ENCODE peak calls at places on chromosomes 2 and 18, in eight cellular contexts. C is PC-3, Y is transverse colon, B is fibroblast of lung, I is HFF-Myc, T is retinal pigment epithelial cell, N is AG10803, A is tibial nerve. H is an unnamed sample.

GRCh38 chr2:8456149-8457091 is 225.4 kb upstream of the ID2 start:
- DNase-seq in C (no peak), Y (no peak), B (no peak), I (no peak), T (no peak), N (no peak), A (no peak), H (no peak)

GRCh38 chr2:34785206-34785785 is 1186.2 kb upstream of the FAM98A start:
- DNase-seq in C (no peak), Y (no peak), B (no peak), I (no peak), T (no peak), N (no peak), A (no peak), H (no peak)

GRCh38 chr2:53768233-53768542 is 584 bp downstream of the CHAC2 start:
- DNase-seq in C (peak; percentile 58), Y (no peak), B (peak; percentile 44), I (no peak), T (no peak), N (peak; percentile 33), A (no peak), H (no peak)

GRCh38 chr2:10266133-10266620 is 36.5 kb upstream of the HPCAL1 start:
- DNase-seq in C (peak; percentile 54), Y (peak; percentile 4), B (peak; percentile 46), I (no peak), T (no peak), N (peak; percentile 58), A (no peak), H (no peak)

GRCh38 chr2:127776122-127776780 is 34.7 kb downstream of the WDR33 start:
- DNase-seq in C (no peak), Y (no peak), B (no peak), I (no peak), T (no peak), N (no peak), A (no peak), H (no peak)

GRCh38 chr2:27381577-27382181 is 1.1 kb upstream of the ZNF513 start:
- DNase-seq in C (no peak), Y (no peak), B (no peak), I (no peak), T (no peak), N (no peak), A (no peak), H (no peak)

GRCh38 chr2:44930274-44930826 is 11.2 kb upstream of the SIX3 start:
- DNase-seq in C (no peak), Y (no peak), B (no peak), I (no peak), T (no peak), N (no peak), A (no peak), H (no peak)

GRCh38 chr18:56028514-56028913 is 440.5 kb upstream of the TCF4 start:
- DNase-seq in C (peak; percentile 92), Y (no peak), B (no peak), I (no peak), T (no peak), N (peak; percentile 34), A (no peak), H (peak; percentile 12)

GRCh38 chr18:23498877-23499570 is 4.3 kb upstream of the RMC1 start:
- DNase-seq in C (peak; percentile 68), Y (peak; percentile 72), B (peak; percentile 77), I (peak; percentile 41), T (peak; percentile 21), N (peak; percentile 81), A (peak; percentile 30), H (peak; percentile 36)

GRCh38 chr2:110106642-110107041 is 9.0 kb downstream of the MALL start:
- DNase-seq in C (peak; percentile 82), Y (no peak), B (peak; percentile 97), I (no peak), T (no peak), N (peak; percentile 62), A (no peak), H (peak; percentile 40)

GRCh38 chr18:21134895-21135294 is 23.3 kb upstream of the ROCK1 start:
- DNase-seq in C (peak; percentile 48), Y (no peak), B (peak; percentile 43), I (no peak), T (no peak), N (peak; percentile 53), A (no peak), H (no peak)

GRCh38 chr18:33924576-33924975 is 300.1 kb downstream of the NOL4 start:
- DNase-seq in C (no peak), Y (no peak), B (no peak), I (no peak), T (no peak), N (no peak), A (no peak), H (no peak)

GRCh38 chr2:43133708-43134570 is 92.5 kb downstream of the ZFP36L2 start:
- DNase-seq in C (no peak), Y (peak; percentile 83), B (no peak), I (no peak), T (no peak), N (no peak), A (no peak), H (no peak)

GRCh38 chr2:46874236-46874929 is 41.2 kb downstream of the MCFD2 start:
- DNase-seq in C (no peak), Y (no peak), B (peak; percentile 58), I (no peak), T (no peak), N (no peak), A (no peak), H (no peak)

GRCh38 chr2:228767196-228767595 is 503.9 kb downstream of the PID1 start:
- DNase-seq in C (no peak), Y (no peak), B (peak; percentile 65), I (no peak), T (peak; percentile 60), N (peak; percentile 46), A (no peak), H (no peak)

GRCh38 chr2:140714586-140714985 is 1416.2 kb downstream of the LRP1B start:
- DNase-seq in C (no peak), Y (no peak), B (peak; percentile 40), I (no peak), T (no peak), N (no peak), A (no peak), H (no peak)

GRCh38 chr2:237159006-237159897 is 73.6 kb downstream of the COPS8 start:
- DNase-seq in C (no peak), Y (no peak), B (no peak), I (no peak), T (no peak), N (no peak), A (no peak), H (no peak)

GRCh38 chr2:5560981-5561380 is 131.2 kb upstream of the SOX11 start:
- DNase-seq in C (no peak), Y (no peak), B (peak; percentile 91), I (no peak), T (no peak), N (no peak), A (no peak), H (no peak)

GRCh38 chr18:45102863-45103262 is 422.2 kb downstream of the SETBP1 start:
- DNase-seq in C (no peak), Y (no peak), B (no peak), I (no peak), T (no peak), N (no peak), A (no peak), H (no peak)

GRCh38 chr18:45103319-45104070 is 422.8 kb downstream of the SETBP1 start:
- DNase-seq in C (no peak), Y (no peak), B (no peak), I (no peak), T (no peak), N (no peak), A (no peak), H (no peak)

GRCh38 chr18:45106331-45106774 is 425.7 kb downstream of the SETBP1 start:
- DNase-seq in C (peak; percentile 3), Y (peak; percentile 37), B (peak; percentile 35), I (peak; percentile 21), T (no peak), N (peak; percentile 95), A (no peak), H (no peak)

GRCh38 chr18:45107425-45107824 is 426.7 kb downstream of the SETBP1 start:
- DNase-seq in C (peak; percentile 62), Y (no peak), B (peak; percentile 23), I (no peak), T (no peak), N (peak; percentile 93), A (no peak), H (no peak)

DNA sequence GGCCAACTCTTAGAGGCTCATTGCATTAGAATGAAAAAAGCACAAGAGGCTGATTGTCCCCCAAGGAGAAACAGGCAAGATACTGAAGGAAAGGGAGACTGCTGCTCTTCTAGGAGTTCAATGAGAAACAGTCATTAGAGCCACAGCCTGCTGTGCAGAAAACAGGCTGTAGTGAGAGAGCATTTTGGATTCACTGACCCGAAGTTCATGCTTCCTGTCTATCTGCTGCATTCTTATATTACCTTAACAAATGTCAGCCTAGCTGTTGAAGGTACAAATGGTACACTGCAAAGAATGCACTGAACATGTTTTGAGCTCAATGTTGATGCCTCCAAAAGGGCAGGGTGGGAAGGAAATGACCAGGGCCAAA is 423.4 kb downstream of the SETBP1 start:
- DNase-seq in C (no peak), Y (no peak), B (no peak), I (no peak), T (no peak), N (no peak), A (no peak), H (no peak)
- H3K4me3 ChIP-seq in C (no peak overlapping the region), Y (no peak overlapping the region), B (no peak overlapping the region), I (no peak overlapping the region), T (no peak overlapping the region), N (no peak overlapping the region), A (no peak overlapping the region), H (no peak overlapping the region)

GRCh38 chr2:142877265-142877756 is at the start of gene KYNU:
- DNase-seq in C (peak; percentile 30), Y (no peak), B (peak; percentile 39), I (no peak), T (no peak), N (no peak), A (no peak), H (no peak)
- TF ChIP-seq CTCF in C (peak; percentile 48), Y (no peak), B (peak; percentile 6), I (no peak), T (no peak), N (no peak), A (peak; percentile 12), H (no peak)

DNA sequence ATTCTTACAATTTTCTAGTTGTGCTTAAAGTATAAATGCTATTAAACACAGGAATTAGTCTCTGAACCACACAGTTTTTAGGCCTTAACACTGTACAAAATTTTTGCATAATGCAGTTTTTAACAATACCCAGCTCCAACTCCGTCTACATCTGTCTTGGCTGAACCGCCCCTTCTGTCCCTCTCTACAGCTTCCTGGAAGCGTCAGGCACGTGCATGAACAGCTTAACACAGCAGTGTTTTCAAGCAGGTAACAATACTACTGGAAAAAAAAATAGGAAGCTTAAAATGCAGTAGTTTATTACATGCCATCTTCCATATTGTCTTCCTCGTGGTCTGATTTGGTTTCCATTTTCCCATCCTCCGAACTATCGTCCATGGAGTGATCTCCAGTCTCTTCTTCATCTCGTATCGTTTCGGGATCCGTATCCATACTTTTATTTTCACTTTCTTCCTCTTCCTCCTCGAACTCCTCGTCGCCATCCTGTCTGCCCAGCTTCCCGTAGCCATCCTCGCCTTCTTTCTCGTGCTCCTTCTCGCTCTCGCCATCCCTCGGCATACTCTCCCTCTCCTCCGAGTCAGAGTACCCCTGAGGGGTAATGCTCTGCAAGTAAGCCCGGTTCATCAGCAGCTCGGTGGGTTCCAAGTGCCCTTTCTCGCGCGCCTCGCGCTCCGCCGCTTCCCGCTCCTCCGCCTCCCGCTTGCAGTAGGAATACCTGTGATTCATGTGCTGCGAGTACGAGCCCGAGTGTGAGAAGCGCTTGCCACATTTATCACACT is 130.6 kb downstream of the ZEB2 start:
- DNase-seq in C (peak; percentile 48), Y (peak; percentile 21), B (no peak), I (no peak), T (no peak), N (no peak), A (no peak), H (no peak)
- H3K4me3 ChIP-seq in C (peak overlapping the region; percentile 72), Y (no peak overlapping the region), B (no peak overlapping the region), I (no peak overlapping the region), T (no peak overlapping the region), N (peak overlapping the region; percentile 37), A (no peak overlapping the region), H (no peak overlapping the region)

GRCh38 chr2:199985625-199986207 is 30.3 kb downstream of the MAIP1 start:
- DNase-seq in C (peak; percentile 86), Y (peak; percentile 78), B (peak; percentile 85), I (peak; percentile 69), T (no peak), N (peak; percentile 72), A (peak; percentile 25), H (no peak)
- TF ChIP-seq CTCF in C (peak; percentile 88), Y (peak; percentile 67), B (peak; percentile 84), I (peak; percentile 83), T (peak; percentile 84), N (peak; percentile 77), A (peak; percentile 16), H (peak; percentile 70)

H was measured in AG04449.